ENCODE peak calls at places on chromosomes 6 and 20, in eight cellular contexts. S is stomach, O is kidney, G is body of pancreas, P is PC-3, J is breast epithelium, T is ovary, U is transverse colon. Z is an unnamed sample.

GRCh38 chr6:33857301-33858052 is 53.7 kb upstream of the MLN start:
- DNase-seq in S (no peak), O (peak), G (no peak), P (no peak), J (no peak), T (no peak), U (no peak), Z (no peak)

GRCh38 chr20:53149652-53150205 is 177.6 kb downstream of the TSHZ2 start:
- DNase-seq in S (no peak), O (no peak), G (no peak), P (no peak), J (no peak), T (no peak), U (no peak), Z (no peak)

GRCh38 chr6:125554456-125554855 is 195.0 kb upstream of the HEY2 start:
- DNase-seq in S (no peak), O (no peak), G (no peak), P (no peak), J (no peak), T (no peak), U (no peak), Z (no peak)

GRCh38 chr6:143397229-143398222 is 53.0 kb downstream of the ADAT2 start:
- DNase-seq in S (peak), O (peak), G (peak), P (peak), J (peak), T (no peak), U (peak), Z (no peak)

GRCh38 chr20:53387983-53388675 is 205.5 kb downstream of the ZNF217 start:
- DNase-seq in S (no peak), O (no peak), G (no peak), P (no peak), J (no peak), T (no peak), U (no peak), Z (no peak)

GRCh38 chr6:119351005-119351394 is 1.4 kb upstream of the MAN1A1 start:
- DNase-seq in S (no peak), O (no peak), G (no peak), P (peak), J (no peak), T (no peak), U (no peak), Z (no peak)

GRCh38 chr6:158958504-158959386 is 41.3 kb downstream of the RSPH3 start:
- DNase-seq in S (no peak), O (no peak), G (peak), P (no peak), J (no peak), T (no peak), U (peak), Z (no peak)

GRCh38 chr20:6007529-6008103 is 46.2 kb downstream of the LRRN4 start:
- DNase-seq in S (no peak), O (no peak), G (peak), P (peak), J (no peak), T (no peak), U (no peak), Z (no peak)

GRCh38 chr20:3158968-3159431 is 665 bp downstream of the FASTKD5 start:
- DNase-seq in S (no peak), O (no peak), G (no peak), P (no peak), J (no peak), T (no peak), U (no peak), Z (no peak)

GRCh38 chr20:17969884-17970409 is 1.1 kb downstream of the MGME1 start:
- DNase-seq in S (no peak), O (peak), G (peak), P (peak), J (no peak), T (no peak), U (peak), Z (no peak)

GRCh38 chr6:8810325-8810724 is 375.0 kb upstream of the SLC35B3 start:
- DNase-seq in S (no peak), O (no peak), G (no peak), P (no peak), J (no peak), T (no peak), U (no peak), Z (no peak)

GRCh38 chr6:145948328-145948727 is 15.8 kb downstream of the SHPRH start:
- DNase-seq in S (no peak), O (no peak), G (no peak), P (peak), J (no peak), T (no peak), U (no peak), Z (no peak)

GRCh38 chr20:25571240-25571639 is 14.1 kb downstream of the NINL start:
- DNase-seq in S (peak), O (no peak), G (no peak), P (no peak), J (no peak), T (no peak), U (no peak), Z (no peak)

GRCh38 chr6:159311618-159312017 is 142.4 kb downstream of the FNDC1 start:
- DNase-seq in S (no peak), O (no peak), G (no peak), P (peak), J (no peak), T (no peak), U (no peak), Z (no peak)

GRCh38 chr20:45842169-45842812 is 8.7 kb downstream of the SNX21 start:
- DNase-seq in S (no peak), O (no peak), G (no peak), P (no peak), J (no peak), T (peak), U (peak), Z (no peak)

GRCh38 chr6:113073611-113074191 is 726.6 kb downstream of the RFPL4B start:
- DNase-seq in S (no peak), O (no peak), G (no peak), P (peak), J (no peak), T (no peak), U (no peak), Z (no peak)

GRCh38 chr20:8631271-8631670 is 437.6 kb upstream of the PLCB4 start:
- DNase-seq in S (no peak), O (no peak), G (no peak), P (no peak), J (no peak), T (no peak), U (no peak), Z (no peak)

GRCh38 chr6:125104425-125104824 is 49.1 kb upstream of the TPD52L1 start:
- DNase-seq in S (no peak), O (no peak), G (no peak), P (no peak), J (no peak), T (no peak), U (no peak), Z (no peak)

GRCh38 chr20:8996817-8997512 is 71.9 kb upstream of the PLCB4 start:
- DNase-seq in S (no peak), O (no peak), G (no peak), P (no peak), J (no peak), T (no peak), U (no peak), Z (no peak)

GRCh38 chr6:53044071-53044470 is 21.1 kb upstream of the FBXO9 start:
- DNase-seq in S (no peak), O (no peak), G (no peak), P (no peak), J (no peak), T (no peak), U (no peak), Z (no peak)

GRCh38 chr6:73085362-73085975 is 139.8 kb downstream of the KHDC1L start:
- DNase-seq in S (no peak), O (no peak), G (no peak), P (no peak), J (no peak), T (no peak), U (no peak), Z (no peak)

GRCh38 chr6:75326557-75327258 is 42.1 kb upstream of the TMEM30A start:
- DNase-seq in S (no peak), O (no peak), G (no peak), P (peak), J (no peak), T (no peak), U (no peak), Z (no peak)

GRCh38 chr20:50107796-50108331 is 5.1 kb downstream of the UBE2V1 start:
- DNase-seq in S (no peak), O (no peak), G (no peak), P (no peak), J (no peak), T (no peak), U (no peak), Z (no peak)

GRCh38 chr20:18259730-18260129 is 28.6 kb upstream of the ZNF133 start:
- DNase-seq in S (no peak), O (no peak), G (no peak), P (peak), J (no peak), T (no peak), U (no peak), Z (no peak)

GRCh38 chr20:33299111-33299603 is 16.1 kb downstream of the BPIFB1 start:
- DNase-seq in S (peak), O (peak), G (peak), P (peak), J (peak), T (peak), U (peak), Z (peak)

GRCh38 chr6:55794136-55794812 is 81.1 kb downstream of the BMP5 start:
- DNase-seq in S (no peak), O (no peak), G (no peak), P (peak), J (no peak), T (no peak), U (no peak), Z (no peak)

GRCh38 chr6:164942271-164942670 is 367.1 kb downstream of the C6orf118 start:
- DNase-seq in S (no peak), O (no peak), G (no peak), P (no peak), J (no peak), T (no peak), U (no peak), Z (no peak)

GRCh38 chr6:12075067-12075563 is 63.0 kb downstream of the HIVEP1 start:
- DNase-seq in S (no peak), O (no peak), G (peak), P (peak), J (no peak), T (no peak), U (no peak), Z (no peak)

GRCh38 chr6:18016133-18016532 is 28.7 kb upstream of the KIF13A start:
- DNase-seq in S (no peak), O (no peak), G (no peak), P (no peak), J (no peak), T (no peak), U (no peak), Z (no peak)

GRCh38 chr6:42217165-42217522 is 517 bp downstream of the MRPS10 start:
- DNase-seq in S (no peak), O (no peak), G (no peak), P (no peak), J (no peak), T (no peak), U (no peak), Z (no peak)

GRCh38 chr6:142732790-142733189 is 212.2 kb downstream of the HIVEP2 start:
- DNase-seq in S (no peak), O (no peak), G (no peak), P (no peak), J (no peak), T (no peak), U (no peak), Z (no peak)

GRCh38 chr6:20702366-20702765 is 168.1 kb downstream of the CDKAL1 start:
- DNase-seq in S (no peak), O (no peak), G (no peak), P (no peak), J (no peak), T (no peak), U (no peak), Z (no peak)

GRCh38 chr6:137849076-137849708 is 17.9 kb upstream of the TNFAIP3 start:
- DNase-seq in S (no peak), O (no peak), G (no peak), P (no peak), J (no peak), T (no peak), U (no peak), Z (no peak)

GRCh38 chr6:152124432-152125074 is 317.1 kb downstream of the ESR1 start:
- DNase-seq in S (no peak), O (no peak), G (no peak), P (peak), J (no peak), T (no peak), U (no peak), Z (no peak)

GRCh38 chr20:23162887-23163286 is 76.8 kb upstream of the CD93 start:
- DNase-seq in S (no peak), O (no peak), G (no peak), P (no peak), J (no peak), T (no peak), U (no peak), Z (no peak)

GRCh38 chr20:34475979-34476736 is 40.1 kb upstream of the DYNLRB1 start:
- DNase-seq in S (peak), O (peak), G (peak), P (peak), J (no peak), T (peak), U (peak), Z (no peak)

GRCh38 chr20:46970937-46971630 is 76.4 kb downstream of the EYA2 start:
- DNase-seq in S (no peak), O (no peak), G (no peak), P (peak), J (no peak), T (no peak), U (no peak), Z (no peak)

GRCh38 chr6:135499441-135500340 is 2.2 kb upstream of the AHI1 start:
- DNase-seq in S (no peak), O (no peak), G (no peak), P (no peak), J (no peak), T (no peak), U (no peak), Z (no peak)

GRCh38 chr20:49570828-49571552 is 3.1 kb upstream of the PTGIS start:
- DNase-seq in S (no peak), O (no peak), G (no peak), P (peak), J (no peak), T (no peak), U (no peak), Z (no peak)

DNA sequence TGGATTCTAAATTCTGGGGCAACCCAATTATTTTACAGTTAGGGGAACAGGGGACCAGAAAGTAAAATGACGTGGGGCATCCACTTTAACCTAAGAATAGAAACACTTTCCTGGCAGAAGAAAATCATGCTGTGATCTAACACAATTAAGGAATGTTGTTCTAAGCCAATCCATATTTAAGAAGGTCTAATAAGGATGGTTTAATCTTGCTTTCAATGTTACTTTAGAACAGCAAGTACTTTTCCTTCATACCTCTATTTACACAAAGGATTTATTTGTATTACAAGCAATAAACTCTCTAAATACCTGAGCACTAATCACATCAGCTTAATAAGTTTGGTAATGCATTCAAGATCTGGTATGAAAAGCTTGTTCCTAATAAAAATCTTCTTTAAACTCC is 32.4 kb downstream of the SLC2A12 start:
- DNase-seq in S (no peak), O (no peak), G (no peak), P (no peak), J (no peak), T (no peak), U (no peak), Z (no peak)
- H3K27ac ChIP-seq in S (no peak), O (no peak), G (no peak), P (no peak), J (no peak), T (no peak), U (no peak), Z (no peak)

DNA sequence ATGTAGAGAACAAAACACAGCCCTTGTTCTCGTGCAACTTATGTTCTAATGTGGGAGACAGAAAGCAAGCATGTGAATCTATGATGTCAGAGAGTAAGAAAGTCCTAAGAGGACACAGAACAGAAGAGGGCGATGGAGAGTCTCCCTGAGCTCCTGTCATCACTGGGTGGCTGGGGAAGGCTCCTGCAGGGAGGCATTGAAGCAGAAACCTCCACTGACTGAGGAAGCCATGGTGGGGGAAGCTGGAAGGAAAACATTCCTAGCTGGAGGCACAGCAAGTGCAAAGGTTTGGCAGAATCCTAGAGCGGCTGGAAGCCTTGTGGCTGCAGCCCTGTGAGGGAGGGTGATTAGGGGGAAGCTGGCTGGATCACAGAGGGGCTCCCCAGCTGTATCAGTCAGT is 248.0 kb downstream of the CDH26 start:
- DNase-seq in S (no peak), O (no peak), G (no peak), P (peak), J (no peak), T (no peak), U (no peak), Z (no peak)
- TF ChIP-seq CTCF in S (no peak), O (peak), G (no peak), P (peak), J (no peak), T (no peak), U (no peak), Z (no peak)

GRCh38 chr6:3208096-3208774 is 19.2 kb downstream of the TUBB2B start:
- DNase-seq in S (no peak), O (no peak), G (no peak), P (no peak), J (no peak), T (no peak), U (no peak), Z (no peak)

GRCh38 chr6:3206339-3207015 is 21.0 kb downstream of the TUBB2B start:
- DNase-seq in S (no peak), O (no peak), G (no peak), P (no peak), J (no peak), T (no peak), U (no peak), Z (no peak)

GRCh38 chr6:3202999-3203696 is 24.3 kb downstream of the TUBB2B start:
- DNase-seq in S (no peak), O (no peak), G (no peak), P (no peak), J (no peak), T (no peak), U (no peak), Z (no peak)

GRCh38 chr6:3204921-3205320 is 22.5 kb downstream of the TUBB2B start:
- DNase-seq in S (no peak), O (no peak), G (no peak), P (no peak), J (no peak), T (no peak), U (no peak), Z (no peak)

DNA sequence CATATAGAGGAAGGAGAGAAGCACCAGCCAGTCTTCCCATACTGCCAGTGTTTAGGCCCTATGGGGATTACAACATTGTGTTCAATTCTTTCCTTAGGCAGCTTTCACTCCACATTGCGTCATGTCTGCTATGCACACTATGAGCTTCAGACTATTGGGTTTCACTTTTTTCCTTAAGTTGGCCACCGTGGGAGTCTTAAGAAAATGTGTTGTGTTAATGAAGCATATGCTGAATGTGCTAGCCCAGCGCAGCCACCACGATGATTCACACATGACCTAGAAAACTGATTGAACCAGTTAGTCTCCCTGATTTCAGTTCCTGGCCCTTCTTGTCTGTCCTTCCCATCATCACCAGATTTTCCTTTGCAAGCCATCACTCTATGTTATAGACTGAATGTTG is 21.5 kb downstream of the TUBB2B start:
- DNase-seq in S (no peak), O (no peak), G (no peak), P (peak), J (no peak), T (no peak), U (no peak), Z (no peak)
- H3K27ac ChIP-seq in S (no peak), O (no peak), G (no peak), P (peak), J (peak), T (no peak), U (no peak), Z (no peak)

DNA sequence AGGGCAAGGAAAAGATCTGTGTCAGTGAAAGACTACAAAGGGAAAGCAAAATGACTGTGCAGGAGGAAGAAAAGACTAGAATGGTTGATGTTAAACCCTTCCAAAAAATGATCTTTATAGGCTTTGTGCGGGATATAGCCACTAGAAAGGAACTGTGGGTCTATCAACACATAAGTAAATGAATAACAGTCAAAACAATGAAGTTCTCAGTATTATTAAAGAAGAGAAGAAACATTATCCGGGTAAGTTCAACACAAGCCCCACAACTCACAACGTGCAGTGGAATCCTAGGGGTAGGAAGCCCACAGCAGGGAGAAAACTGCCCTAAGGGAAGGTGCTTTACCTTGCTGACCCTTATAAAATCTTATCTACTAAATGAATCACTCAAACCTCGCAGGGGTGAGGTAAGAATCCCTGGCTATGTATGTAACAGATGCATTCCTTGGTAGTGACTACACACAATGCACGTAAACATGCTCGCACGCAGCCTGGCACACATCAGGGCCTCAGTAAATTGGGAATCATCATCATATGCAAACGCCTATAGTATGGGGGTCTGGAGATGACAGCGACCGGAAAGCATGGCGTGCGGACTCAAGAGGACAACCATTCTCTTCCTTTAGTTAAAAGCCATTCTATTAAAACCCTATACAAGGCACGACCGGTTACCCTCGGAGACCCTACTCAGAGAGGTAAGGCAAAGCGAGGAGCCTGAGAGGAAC is 11.3 kb downstream of the TFAP2A start:
- DNase-seq in S (no peak), O (no peak), G (no peak), P (peak), J (no peak), T (no peak), U (no peak), Z (no peak)
- TF ChIP-seq CTCF in S (no peak), O (no peak), G (no peak), P (no peak), J (peak), T (no peak), U (no peak), Z (no peak)

Z was measured in dorsolateral prefrontal cortex.